ENCODE peak calls at places on chromosomes 11 and 22, in five cellular contexts. I, V, D, L and G are unnamed samples.

GRCh38 chr11:116170526-116171120 is 602.2 kb downstream of the BUD13 start:
- DNase-seq in I (no peak), V (peak; percentile 42), D (no peak), L (no peak), G (no peak)

GRCh38 chr22:21451545-21452520 is 15.4 kb upstream of the TMEM191C start:
- DNase-seq in I (no peak), V (peak; percentile 24), D (no peak), L (no peak), G (no peak)

GRCh38 chr11:96551136-96551535 is 161.3 kb downstream of the JRKL start:
- DNase-seq in I (no peak), V (no peak), D (no peak), L (no peak), G (peak; percentile 33)

GRCh38 chr11:66228521-66228920 is 39.9 kb upstream of the RAB1B start:
- DNase-seq in I (no peak), V (peak; percentile 43), D (no peak), L (peak; percentile 15), G (peak; percentile 78)

GRCh38 chr11:35649984-35650383 is 12.6 kb upstream of the TRIM44 start:
- DNase-seq in I (no peak), V (no peak), D (peak; percentile 70), L (no peak), G (no peak)

GRCh38 chr11:47672283-47672730 is 29.9 kb upstream of the MTCH2 start:
- DNase-seq in I (no peak), V (no peak), D (peak; percentile 5), L (no peak), G (peak; percentile 41)

GRCh38 chr11:78753297-78753696 is 178.6 kb upstream of the NARS2 start:
- DNase-seq in I (no peak), V (no peak), D (no peak), L (no peak), G (no peak)

GRCh38 chr22:31291403-31291715 is 929 bp downstream of the PIK3IP1 start:
- DNase-seq in I (no peak), V (no peak), D (no peak), L (no peak), G (no peak)

GRCh38 chr22:27952779-27953178 is 33.7 kb upstream of the PITPNB start:
- DNase-seq in I (no peak), V (no peak), D (no peak), L (no peak), G (no peak)

GRCh38 chr22:31489632-31490495 is at the start of gene EIF4ENIF1:
- DNase-seq in I (peak; percentile 73), V (peak; percentile 76), D (peak; percentile 87), L (no peak), G (peak; percentile 56)

GRCh38 chr11:34191592-34191991 is 86.2 kb downstream of the NAT10 start:
- DNase-seq in I (no peak), V (no peak), D (no peak), L (no peak), G (no peak)

GRCh38 chr11:17752144-17752543 is 17.6 kb downstream of the KCNC1 start:
- DNase-seq in I (no peak), V (no peak), D (no peak), L (no peak), G (no peak)

GRCh38 chr11:848988-849824 is 6.6 kb downstream of the TSPAN4 start:
- DNase-seq in I (no peak), V (peak; percentile 82), D (peak; percentile 25), L (no peak), G (no peak)

GRCh38 chr11:67099841-67100324 is 19.2 kb upstream of the KDM2A start:
- DNase-seq in I (no peak), V (no peak), D (no peak), L (no peak), G (no peak)

GRCh38 chr22:38298312-38299000 is 18.8 kb downstream of the CSNK1E start:
- DNase-seq in I (no peak), V (peak; percentile 74), D (peak; percentile 62), L (no peak), G (peak; percentile 99)

DNA sequence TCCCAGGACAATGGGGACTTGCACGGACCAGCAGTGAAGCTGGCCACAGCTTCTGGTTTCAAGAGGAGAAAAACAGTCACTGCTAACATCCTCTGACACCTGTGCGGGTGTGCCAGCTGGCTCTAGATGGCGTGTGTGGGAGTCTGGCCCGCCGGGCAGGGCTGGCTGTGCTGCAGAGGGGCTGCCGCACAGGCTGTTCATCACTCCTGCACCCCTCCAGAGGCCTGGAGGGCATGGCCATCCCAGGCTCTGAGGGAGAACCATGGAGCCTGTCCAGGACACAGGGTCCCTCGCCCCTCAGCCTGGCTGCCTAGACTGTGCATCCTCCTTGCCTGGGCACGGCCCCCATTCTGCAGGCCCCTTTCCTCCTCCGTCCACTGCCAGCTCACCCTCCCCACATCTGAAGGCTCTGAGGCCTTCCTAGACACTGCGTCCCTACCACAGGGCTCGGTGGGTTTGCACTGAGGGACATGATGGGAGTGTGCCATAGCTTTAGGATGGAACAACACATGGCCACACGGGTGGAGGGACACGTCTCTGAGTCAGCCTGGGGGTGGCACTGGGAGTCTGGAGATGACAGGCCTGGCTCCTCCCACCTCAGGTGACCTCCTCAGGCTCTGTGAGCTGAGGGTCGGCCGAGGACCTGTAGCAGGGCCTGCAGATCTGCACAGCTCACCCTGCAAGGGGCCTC is 42.1 kb upstream of the GNB1L start:
- DNase-seq in I (no peak), V (no peak), D (no peak), L (no peak), G (no peak)
- H3K4me1 ChIP-seq in I (peaks cover 27% of the 10 kb centered on the region), V (no peaks in the 10 kb centered on the region), D (peaks cover 23% of the 10 kb centered on the region), L (peaks cover 7% of the 10 kb centered on the region), G (peaks cover 14% of the 10 kb centered on the region)

DNA sequence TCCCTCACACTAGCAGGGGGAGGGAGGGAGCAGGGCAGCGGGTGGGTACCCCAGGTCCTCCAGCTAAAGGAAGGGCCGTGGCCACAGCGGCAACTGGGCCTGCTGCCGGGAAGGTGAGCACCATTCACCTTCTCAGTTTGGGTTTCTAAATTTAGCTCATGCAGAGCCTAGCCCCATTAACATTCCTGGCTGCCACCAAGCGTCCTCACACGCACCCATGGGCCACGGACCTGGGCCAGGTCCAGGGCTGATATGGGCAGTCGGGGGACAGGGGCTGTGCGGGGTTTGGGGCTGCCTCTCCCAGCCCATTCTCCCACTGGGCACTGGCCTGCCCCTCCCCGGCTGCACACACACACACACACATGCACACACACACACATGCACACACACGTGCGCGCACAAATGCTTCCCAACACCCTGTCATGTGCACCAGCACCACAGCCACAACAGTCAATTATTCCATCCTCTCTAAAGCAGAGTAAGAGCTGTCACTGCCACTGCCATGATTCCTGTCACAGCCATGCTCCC is 28.7 kb downstream of the SYT7 start:
- DNase-seq in I (no peak), V (no peak), D (no peak), L (no peak), G (no peak)
- H3K27ac ChIP-seq in I (no peak overlapping the region), V (no peak overlapping the region), D (no peak overlapping the region), L (no peak overlapping the region), G (no peak overlapping the region)

GRCh38 chr22:28986366-28986765 is 75.3 kb downstream of the C22orf31 start:
- DNase-seq in I (no peak), V (no peak), D (peak; percentile 84), L (no peak), G (no peak)
- H2BK12ac ChIP-seq in I (no peak overlapping the region), V (no peak overlapping the region), D (no peak overlapping the region), L (no peak overlapping the region), G (no peak overlapping the region)

GRCh38 chr22:44838316-44839016 is 86.1 kb downstream of the ARHGAP8 start:
- DNase-seq in I (no peak), V (no peak), D (no peak), L (no peak), G (no peak)
- H3K4me1 ChIP-seq in I (no peaks in the 10 kb centered on the region), V (no peaks in the 10 kb centered on the region), D (no peaks in the 10 kb centered on the region), L (peaks cover 14% of the 10 kb centered on the region), G (no peaks in the 10 kb centered on the region)